ENCODE peak calls at places on chromosomes 4 and X, in four cellular contexts. One of them, this sample, is unnamed.

GRCh38 chrX:40853816-40854123 is 118.4 kb upstream of the MED14 start:
- DNase-seq in lung: no peak
- DNase-seq in aorta: no peak
- DNase-seq in mesendoderm: no peak
- DNase-seq in this sample: no peak

GRCh38 chr4:177737387-177737965 is 295.2 kb upstream of the AGA start:
- DNase-seq in aorta: no peak
- DNase-seq in lung: no peak
- DNase-seq in mesendoderm: no peak
- DNase-seq in this sample: no peak

GRCh38 chr4:147173797-147174196 is 228.1 kb upstream of the TTC29 start:
- DNase-seq in aorta: no peak
- DNase-seq in mesendoderm: peak; percentile 51
- DNase-seq in lung: no peak
- DNase-seq in this sample: no peak

GRCh38 chrX:154039577-154039976 is 19.9 kb upstream of the IRAK1 start:
- DNase-seq in mesendoderm: no peak
- DNase-seq in lung: no peak
- DNase-seq in aorta: no peak
- DNase-seq in this sample: no peak

GRCh38 chr4:185755451-185755850 is 56.5 kb downstream of the SORBS2 start:
- DNase-seq in lung: no peak
- DNase-seq in mesendoderm: no peak
- DNase-seq in aorta: no peak
- DNase-seq in this sample: peak; percentile 42

GRCh38 chr4:56302775-56303174 is 84.5 kb downstream of the AASDH start:
- DNase-seq in aorta: no peak
- DNase-seq in lung: no peak
- DNase-seq in mesendoderm: no peak
- DNase-seq in this sample: no peak

GRCh38 chr4:157005831-157006230 is 34.2 kb upstream of the PDGFC start:
- DNase-seq in aorta: no peak
- DNase-seq in mesendoderm: no peak
- DNase-seq in lung: no peak
- DNase-seq in this sample: no peak

GRCh38 chr4:52892880-52893279 is 30.8 kb downstream of the RASL11B start:
- DNase-seq in lung: no peak
- DNase-seq in mesendoderm: no peak
- DNase-seq in aorta: no peak
- DNase-seq in this sample: no peak

GRCh38 chr4:99436976-99437655 is 2.0 kb upstream of the ADH7 start:
- DNase-seq in mesendoderm: no peak
- DNase-seq in lung: no peak
- DNase-seq in aorta: no peak
- DNase-seq in this sample: no peak

GRCh38 chrX:121365572-121366161 is 318.3 kb downstream of the GLUD2 start:
- DNase-seq in lung: no peak
- DNase-seq in aorta: no peak
- DNase-seq in mesendoderm: peak; percentile 46
- DNase-seq in this sample: no peak

GRCh38 chr4:64617813-64618212 is 208.6 kb upstream of the TECRL start:
- DNase-seq in lung: no peak
- DNase-seq in aorta: no peak
- DNase-seq in mesendoderm: peak; percentile 44
- DNase-seq in this sample: no peak

GRCh38 chr4:109015413-109015810 is 252.6 kb upstream of the ETNPPL start:
- DNase-seq in lung: no peak
- DNase-seq in aorta: no peak
- DNase-seq in mesendoderm: no peak
- DNase-seq in this sample: no peak

GRCh38 chr4:24659241-24659961 is 75.0 kb upstream of the DHX15 start:
- DNase-seq in mesendoderm: peak; percentile 59
- DNase-seq in lung: no peak
- DNase-seq in aorta: no peak
- DNase-seq in this sample: no peak

GRCh38 chr4:30962949-30963348 is 242.8 kb downstream of the PCDH7 start:
- DNase-seq in aorta: no peak
- DNase-seq in mesendoderm: peak; percentile 17
- DNase-seq in lung: no peak
- DNase-seq in this sample: no peak

GRCh38 chr4:87003266-87003665 is 68.5 kb downstream of the AFF1 start:
- DNase-seq in lung: no peak
- DNase-seq in aorta: no peak
- DNase-seq in mesendoderm: peak; percentile 75
- DNase-seq in this sample: no peak

GRCh38 chr4:23969635-23970034 is 79.8 kb upstream of the PPARGC1A start:
- DNase-seq in aorta: no peak
- DNase-seq in mesendoderm: no peak
- DNase-seq in lung: no peak
- DNase-seq in this sample: no peak

GRCh38 chr4:158796370-158797140 is 27.7 kb downstream of the FNIP2 start:
- DNase-seq in mesendoderm: no peak
- DNase-seq in lung: no peak
- DNase-seq in aorta: peak; percentile 78
- DNase-seq in this sample: no peak

GRCh38 chr4:41454393-41454792 is 83.6 kb upstream of the LIMCH1 start:
- DNase-seq in mesendoderm: peak; percentile 57
- DNase-seq in aorta: no peak
- DNase-seq in lung: no peak
- DNase-seq in this sample: no peak

GRCh38 chrX:57573754-57574153 is 18.1 kb upstream of the ZXDB start:
- DNase-seq in mesendoderm: peak; percentile 43
- DNase-seq in lung: no peak
- DNase-seq in aorta: no peak
- DNase-seq in this sample: no peak

GRCh38 chrX:40544343-40545250 is 36.2 kb upstream of the ATP6AP2 start:
- DNase-seq in lung: no peak
- DNase-seq in aorta: no peak
- DNase-seq in mesendoderm: no peak
- DNase-seq in this sample: no peak

GRCh38 chr4:7358100-7358735 is 76.5 kb downstream of the PSAPL1 start:
- DNase-seq in lung: peak; percentile 66
- DNase-seq in mesendoderm: peak; percentile 36
- DNase-seq in aorta: no peak
- DNase-seq in this sample: no peak

GRCh38 chr4:78569291-78569821 is 17.8 kb downstream of the ANXA3 start:
- DNase-seq in mesendoderm: peak; percentile 90
- DNase-seq in lung: no peak
- DNase-seq in aorta: no peak
- DNase-seq in this sample: no peak

DNA sequence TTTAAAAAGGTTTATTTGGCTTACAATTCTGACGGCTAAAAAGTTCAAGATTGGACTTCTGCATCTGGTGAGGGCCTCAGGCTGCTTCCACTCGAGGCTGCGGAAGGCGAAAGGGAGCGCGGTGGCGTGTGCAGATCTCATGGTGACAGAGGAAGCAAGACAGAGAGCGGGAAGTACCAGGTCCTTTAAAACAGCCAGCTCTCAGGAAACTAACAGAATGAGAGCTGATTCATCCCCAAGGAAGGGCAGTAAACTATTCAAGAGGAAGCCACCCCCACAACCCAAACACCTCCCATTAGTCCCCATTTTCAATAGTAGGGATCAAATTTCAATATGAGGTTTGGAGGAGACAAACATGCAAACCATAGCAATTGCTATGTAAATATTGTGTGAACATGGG is 2144.2 kb upstream of the AGA start:
- DNase-seq in mesendoderm: peak; percentile 37
- DNase-seq in lung: no peak
- DNase-seq in aorta: no peak
- DNase-seq in this sample: no peak
- H3K4me3 ChIP-seq in mesendoderm: no peak overlapping the region
- H3K4me3 ChIP-seq in lung: no peak overlapping the region
- H3K4me3 ChIP-seq in aorta: no peak overlapping the region
- H3K4me3 ChIP-seq in this sample: no peak overlapping the region

GRCh38 chr4:168822481-168822880 is 187.6 kb downstream of the CBR4 start:
- DNase-seq in mesendoderm: no peak
- DNase-seq in aorta: no peak
- DNase-seq in lung: no peak
- DNase-seq in this sample: no peak
- H3K27ac ChIP-seq in mesendoderm: no peak overlapping the region
- H3K27ac ChIP-seq in aorta: no peak overlapping the region
- H3K27ac ChIP-seq in lung: no peak overlapping the region
- H3K27ac ChIP-seq in this sample: no peak overlapping the region

GRCh38 chr4:100635899-100636298 is 118.1 kb upstream of the EMCN start:
- DNase-seq in mesendoderm: peak; percentile 23
- DNase-seq in aorta: no peak
- DNase-seq in lung: no peak
- DNase-seq in this sample: no peak

GRCh38 chr4:100644150-100644549 is 126.3 kb upstream of the EMCN start:
- DNase-seq in lung: no peak
- DNase-seq in aorta: no peak
- DNase-seq in mesendoderm: no peak
- DNase-seq in this sample: no peak

GRCh38 chr4:100641326-100641725 is 123.5 kb upstream of the EMCN start:
- DNase-seq in mesendoderm: no peak
- DNase-seq in aorta: no peak
- DNase-seq in lung: no peak
- DNase-seq in this sample: no peak
- H3K4me3 ChIP-seq in mesendoderm: no peak overlapping the region
- H3K4me3 ChIP-seq in aorta: no peak overlapping the region
- H3K4me3 ChIP-seq in lung: no peak overlapping the region
- H3K4me3 ChIP-seq in this sample: no peak overlapping the region

GRCh38 chr4:151012376-151012775 is 2.7 kb downstream of the LRBA start:
- DNase-seq in aorta: no peak
- DNase-seq in lung: no peak
- DNase-seq in mesendoderm: no peak
- DNase-seq in this sample: no peak

GRCh38 chr4:151014521-151015457 is at the start of gene LRBA:
- DNase-seq in lung: peak; percentile 90
- DNase-seq in mesendoderm: peak; percentile 97
- DNase-seq in aorta: peak; percentile 69
- DNase-seq in this sample: peak; percentile 93

GRCh38 chr4:151013491-151013890 is 1.6 kb downstream of the LRBA start:
- DNase-seq in aorta: no peak
- DNase-seq in mesendoderm: no peak
- DNase-seq in lung: no peak
- DNase-seq in this sample: no peak

GRCh38 chr4:151013944-151014343 is 1.1 kb downstream of the LRBA start:
- DNase-seq in aorta: no peak
- DNase-seq in mesendoderm: no peak
- DNase-seq in lung: no peak
- DNase-seq in this sample: no peak

GRCh38 chr4:151012836-151013235 is 2.2 kb downstream of the LRBA start:
- DNase-seq in lung: no peak
- DNase-seq in mesendoderm: peak; percentile 60
- DNase-seq in aorta: no peak
- DNase-seq in this sample: no peak
- H3K27ac ChIP-seq in lung: no peak overlapping the region
- H3K27ac ChIP-seq in mesendoderm: no peak overlapping the region
- H3K27ac ChIP-seq in aorta: no peak overlapping the region
- H3K27ac ChIP-seq in this sample: no peak overlapping the region

This sample was measured in esophagus muscularis mucosa.